ENCODE peak calls at places on chromosomes 2 and 18, in ten cellular contexts. One of them, this sample, is unnamed.

GRCh38 chr2:222362336-222362735 is 62.0 kb upstream of the SGPP2 start:
- DNase-seq in AG10803: no peak
- DNase-seq in astrocyte: peak
- DNase-seq in RWPE1: no peak
- DNase-seq in HepG2: no peak
- DNase-seq in uterus: no peak
- DNase-seq in A549: no peak
- DNase-seq in PC-3: no peak
- DNase-seq in endodermal cell: no peak
- DNase-seq in fibroblast of mammary gland: no peak
- DNase-seq in this sample: no peak

GRCh38 chr2:54423213-54423612 is 32.9 kb upstream of the SPTBN1 start:
- DNase-seq in AG10803: no peak
- DNase-seq in A549: no peak
- DNase-seq in uterus: no peak
- DNase-seq in HepG2: no peak
- DNase-seq in fibroblast of mammary gland: no peak
- DNase-seq in endodermal cell: no peak
- DNase-seq in astrocyte: no peak
- DNase-seq in PC-3: no peak
- DNase-seq in RWPE1: no peak
- DNase-seq in this sample: no peak

GRCh38 chr2:37317746-37318145 is 6.9 kb downstream of the PRKD3 start:
- DNase-seq in fibroblast of mammary gland: no peak
- DNase-seq in uterus: no peak
- DNase-seq in A549: no peak
- DNase-seq in HepG2: no peak
- DNase-seq in RWPE1: no peak
- DNase-seq in astrocyte: no peak
- DNase-seq in AG10803: no peak
- DNase-seq in PC-3: no peak
- DNase-seq in endodermal cell: no peak
- DNase-seq in this sample: no peak

GRCh38 chr2:105744909-105745853 is at the start of gene NCK2:
- DNase-seq in RWPE1: no peak
- DNase-seq in fibroblast of mammary gland: no peak
- DNase-seq in A549: no peak
- DNase-seq in AG10803: peak
- DNase-seq in HepG2: no peak
- DNase-seq in astrocyte: no peak
- DNase-seq in endodermal cell: peak
- DNase-seq in uterus: no peak
- DNase-seq in PC-3: peak
- DNase-seq in this sample: no peak

GRCh38 chr2:152542995-152543481 is 174.2 kb downstream of the PRPF40A start:
- DNase-seq in AG10803: peak
- DNase-seq in fibroblast of mammary gland: peak
- DNase-seq in PC-3: peak
- DNase-seq in astrocyte: peak
- DNase-seq in HepG2: peak
- DNase-seq in endodermal cell: peak
- DNase-seq in A549: peak
- DNase-seq in RWPE1: peak
- DNase-seq in uterus: peak
- DNase-seq in this sample: no peak

GRCh38 chr2:238081561-238081960 is 18.6 kb upstream of the ESPNL start:
- DNase-seq in HepG2: no peak
- DNase-seq in uterus: no peak
- DNase-seq in astrocyte: no peak
- DNase-seq in AG10803: no peak
- DNase-seq in PC-3: no peak
- DNase-seq in RWPE1: no peak
- DNase-seq in fibroblast of mammary gland: no peak
- DNase-seq in endodermal cell: no peak
- DNase-seq in A549: no peak
- DNase-seq in this sample: peak

GRCh38 chr2:237693281-237694039 is 66.1 kb downstream of the LRRFIP1 start:
- DNase-seq in AG10803: peak
- DNase-seq in uterus: no peak
- DNase-seq in HepG2: peak
- DNase-seq in RWPE1: peak
- DNase-seq in astrocyte: peak
- DNase-seq in PC-3: peak
- DNase-seq in A549: peak
- DNase-seq in fibroblast of mammary gland: peak
- DNase-seq in endodermal cell: no peak
- DNase-seq in this sample: no peak

GRCh38 chr18:48837676-48838075 is 113.1 kb downstream of the SMAD7 start:
- DNase-seq in uterus: no peak
- DNase-seq in PC-3: no peak
- DNase-seq in astrocyte: no peak
- DNase-seq in HepG2: no peak
- DNase-seq in fibroblast of mammary gland: no peak
- DNase-seq in A549: no peak
- DNase-seq in AG10803: no peak
- DNase-seq in endodermal cell: no peak
- DNase-seq in RWPE1: no peak
- DNase-seq in this sample: no peak

GRCh38 chr2:156110890-156111289 is 221.6 kb downstream of the NR4A2 start:
- DNase-seq in PC-3: peak
- DNase-seq in fibroblast of mammary gland: no peak
- DNase-seq in astrocyte: no peak
- DNase-seq in A549: peak
- DNase-seq in HepG2: peak
- DNase-seq in uterus: no peak
- DNase-seq in AG10803: no peak
- DNase-seq in RWPE1: no peak
- DNase-seq in endodermal cell: peak
- DNase-seq in this sample: no peak

GRCh38 chr2:191050640-191050987 is 36.6 kb upstream of the STAT1 start:
- DNase-seq in astrocyte: peak
- DNase-seq in RWPE1: no peak
- DNase-seq in fibroblast of mammary gland: peak
- DNase-seq in uterus: no peak
- DNase-seq in HepG2: no peak
- DNase-seq in A549: peak
- DNase-seq in PC-3: no peak
- DNase-seq in endodermal cell: no peak
- DNase-seq in AG10803: peak
- DNase-seq in this sample: no peak

GRCh38 chr2:160305081-160305750 is 105.1 kb upstream of the ITGB6 start:
- DNase-seq in AG10803: peak
- DNase-seq in uterus: no peak
- DNase-seq in PC-3: no peak
- DNase-seq in RWPE1: no peak
- DNase-seq in A549: no peak
- DNase-seq in HepG2: no peak
- DNase-seq in endodermal cell: no peak
- DNase-seq in fibroblast of mammary gland: peak
- DNase-seq in astrocyte: peak
- DNase-seq in this sample: no peak

GRCh38 chr2:65974067-65974723 is 460.7 kb upstream of the MEIS1 start:
- DNase-seq in astrocyte: no peak
- DNase-seq in fibroblast of mammary gland: peak
- DNase-seq in PC-3: peak
- DNase-seq in uterus: no peak
- DNase-seq in AG10803: no peak
- DNase-seq in HepG2: no peak
- DNase-seq in RWPE1: no peak
- DNase-seq in endodermal cell: no peak
- DNase-seq in A549: peak
- DNase-seq in this sample: no peak
- TF ChIP-seq CTCF in astrocyte: peak
- TF ChIP-seq CTCF in fibroblast of mammary gland: peak
- TF ChIP-seq CTCF in PC-3: peak
- TF ChIP-seq CTCF in uterus: no peak
- TF ChIP-seq CTCF in AG10803: no peak
- TF ChIP-seq CTCF in HepG2: no peak
- TF ChIP-seq CTCF in RWPE1: no peak
- TF ChIP-seq CTCF in endodermal cell: peak
- TF ChIP-seq CTCF in A549: no peak
- TF ChIP-seq CTCF in this sample: no peak

GRCh38 chr18:21242141-21243040 is at the start of gene GREB1L:
- DNase-seq in fibroblast of mammary gland: peak
- DNase-seq in AG10803: peak
- DNase-seq in A549: peak
- DNase-seq in RWPE1: peak
- DNase-seq in endodermal cell: peak
- DNase-seq in astrocyte: peak
- DNase-seq in PC-3: peak
- DNase-seq in uterus: no peak
- DNase-seq in HepG2: peak
- DNase-seq in this sample: no peak
- TF ChIP-seq CTCF in fibroblast of mammary gland: peak
- TF ChIP-seq CTCF in AG10803: no peak
- TF ChIP-seq CTCF in A549: peak
- TF ChIP-seq CTCF in RWPE1: peak
- TF ChIP-seq CTCF in endodermal cell: peak
- TF ChIP-seq CTCF in astrocyte: no peak
- TF ChIP-seq CTCF in PC-3: no peak
- TF ChIP-seq CTCF in uterus: peak
- TF ChIP-seq CTCF in HepG2: peak
- TF ChIP-seq CTCF in this sample: peak

DNA sequence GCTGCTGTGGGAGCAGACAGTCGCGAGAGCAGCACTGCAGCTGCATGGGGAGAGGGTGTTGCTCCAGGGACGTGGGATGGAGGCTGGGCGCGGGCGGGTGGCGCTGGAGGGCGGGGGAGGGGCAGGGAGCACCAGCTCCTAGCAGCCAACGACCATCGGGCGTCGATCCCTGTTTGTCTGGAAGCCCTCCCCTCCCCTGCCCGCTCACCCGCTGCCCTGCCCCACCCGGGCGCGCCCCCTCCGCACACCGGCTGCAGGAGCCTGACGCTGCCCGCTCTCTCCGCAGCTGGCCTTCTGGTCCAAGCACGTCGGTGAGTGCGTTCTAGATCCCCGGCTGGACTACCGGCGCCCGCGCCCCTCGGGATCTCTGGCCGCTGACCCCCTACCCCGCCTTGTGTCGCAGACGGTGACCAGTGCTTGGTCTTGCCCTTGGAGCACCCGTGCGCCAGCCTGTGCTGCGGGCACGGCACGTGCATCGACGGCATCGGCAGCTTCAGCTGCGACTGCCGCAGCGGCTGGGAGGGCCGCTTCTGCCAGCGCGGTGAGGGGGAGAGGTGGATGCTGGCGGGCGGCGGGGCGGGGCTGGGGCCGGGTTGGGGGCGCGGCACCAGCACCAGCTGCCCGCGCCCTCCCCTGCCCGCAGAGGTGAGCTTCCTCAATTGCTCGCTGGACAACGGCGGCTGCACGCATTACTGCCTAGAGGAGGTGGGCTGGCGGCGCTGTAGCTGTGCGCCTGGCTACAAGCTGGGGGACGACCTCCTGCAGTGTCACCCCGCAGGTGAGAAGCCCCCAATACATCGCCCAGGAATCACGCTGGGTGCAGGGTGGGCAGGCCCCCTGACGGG is 4.6 kb downstream of the PROC start:
- DNase-seq in endodermal cell: peak
- DNase-seq in A549: no peak
- DNase-seq in PC-3: no peak
- DNase-seq in uterus: no peak
- DNase-seq in fibroblast of mammary gland: no peak
- DNase-seq in astrocyte: no peak
- DNase-seq in HepG2: no peak
- DNase-seq in AG10803: no peak
- DNase-seq in RWPE1: no peak
- DNase-seq in this sample: peak
- TF ChIP-seq CTCF in endodermal cell: no peak
- TF ChIP-seq CTCF in A549: peak
- TF ChIP-seq CTCF in PC-3: no peak
- TF ChIP-seq CTCF in uterus: no peak
- TF ChIP-seq CTCF in fibroblast of mammary gland: no peak
- TF ChIP-seq CTCF in astrocyte: no peak
- TF ChIP-seq CTCF in HepG2: no peak
- TF ChIP-seq CTCF in AG10803: no peak
- TF ChIP-seq CTCF in RWPE1: no peak
- TF ChIP-seq CTCF in this sample: no peak

GRCh38 chr2:73258913-73259215 is 24.8 kb downstream of the CCT7 start:
- DNase-seq in RWPE1: no peak
- DNase-seq in PC-3: no peak
- DNase-seq in fibroblast of mammary gland: no peak
- DNase-seq in AG10803: no peak
- DNase-seq in endodermal cell: no peak
- DNase-seq in A549: no peak
- DNase-seq in uterus: no peak
- DNase-seq in astrocyte: no peak
- DNase-seq in HepG2: no peak
- DNase-seq in this sample: no peak

GRCh38 chr2:73262108-73262651 is 22.1 kb downstream of the FBXO41 start:
- DNase-seq in fibroblast of mammary gland: no peak
- DNase-seq in astrocyte: no peak
- DNase-seq in RWPE1: no peak
- DNase-seq in A549: no peak
- DNase-seq in HepG2: peak
- DNase-seq in AG10803: no peak
- DNase-seq in uterus: no peak
- DNase-seq in PC-3: no peak
- DNase-seq in endodermal cell: no peak
- DNase-seq in this sample: no peak

GRCh38 chr2:73259704-73260337 is 24.5 kb downstream of the FBXO41 start:
- DNase-seq in RWPE1: no peak
- DNase-seq in uterus: no peak
- DNase-seq in AG10803: no peak
- DNase-seq in astrocyte: no peak
- DNase-seq in A549: no peak
- DNase-seq in endodermal cell: peak
- DNase-seq in HepG2: no peak
- DNase-seq in fibroblast of mammary gland: no peak
- DNase-seq in PC-3: no peak
- DNase-seq in this sample: no peak

GRCh38 chr2:73259276-73259675 is 25.0 kb downstream of the FBXO41 start:
- DNase-seq in fibroblast of mammary gland: no peak
- DNase-seq in AG10803: no peak
- DNase-seq in endodermal cell: peak
- DNase-seq in RWPE1: no peak
- DNase-seq in A549: no peak
- DNase-seq in HepG2: no peak
- DNase-seq in uterus: no peak
- DNase-seq in PC-3: no peak
- DNase-seq in astrocyte: no peak
- DNase-seq in this sample: no peak

DNA sequence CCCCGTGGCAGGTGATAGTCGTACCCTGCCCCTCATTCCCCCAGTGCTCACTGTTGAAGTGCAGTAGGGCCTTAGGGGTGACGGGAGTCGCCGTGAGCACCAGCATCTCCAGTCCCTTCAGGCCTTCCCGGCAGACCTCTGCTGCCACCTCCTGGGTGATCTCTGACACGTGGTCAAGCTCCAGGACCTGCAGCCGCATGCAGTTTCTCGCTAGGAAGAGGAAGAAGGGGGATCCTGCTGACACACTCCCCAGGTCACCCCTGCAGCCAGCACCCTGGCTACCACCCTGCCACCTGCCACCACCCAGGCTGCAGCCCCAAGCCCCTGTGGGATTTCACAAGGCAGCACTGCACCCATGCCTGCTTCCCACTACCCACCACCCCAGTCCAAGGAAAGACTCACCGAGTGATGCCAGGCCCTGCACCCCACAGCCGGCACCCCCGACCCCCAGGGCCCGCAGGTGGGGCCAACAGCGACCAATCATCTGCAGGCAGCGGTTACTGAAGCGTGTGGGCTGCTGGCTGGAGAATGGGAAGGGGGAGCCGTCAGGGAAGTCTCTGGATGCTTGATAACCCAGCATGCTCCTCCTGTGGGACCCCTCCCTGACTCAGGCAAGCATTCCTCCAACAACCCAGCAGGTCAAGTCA is 23.8 kb downstream of the FBXO41 start:
- DNase-seq in RWPE1: peak
- DNase-seq in endodermal cell: peak
- DNase-seq in uterus: no peak
- DNase-seq in AG10803: peak
- DNase-seq in PC-3: peak
- DNase-seq in HepG2: peak
- DNase-seq in astrocyte: peak
- DNase-seq in fibroblast of mammary gland: peak
- DNase-seq in A549: peak
- DNase-seq in this sample: no peak
- TF ChIP-seq CTCF in RWPE1: peak
- TF ChIP-seq CTCF in endodermal cell: peak
- TF ChIP-seq CTCF in uterus: no peak
- TF ChIP-seq CTCF in AG10803: peak
- TF ChIP-seq CTCF in PC-3: peak
- TF ChIP-seq CTCF in HepG2: peak
- TF ChIP-seq CTCF in astrocyte: peak
- TF ChIP-seq CTCF in fibroblast of mammary gland: peak
- TF ChIP-seq CTCF in A549: peak
- TF ChIP-seq CTCF in this sample: peak